ENCODE peak calls at places on chromosome 19, in four cellular contexts. L, B, R and O are unnamed samples.

GRCh38 chr19:40217921-40218890 is at the start of gene TTC9B:
- DNase-seq in L (peak), R (no peak), B (no peak), O (no peak)

GRCh38 chr19:46714523-46715106 is 2.3 kb downstream of the PRKD2 start:
- DNase-seq in B (no peak), R (no peak), L (no peak), O (no peak)

GRCh38 chr19:49157445-49158224 is at the start of gene TRPM4:
- DNase-seq in L (peak), R (no peak), B (no peak), O (peak)

GRCh38 chr19:44806271-44806670 is 2.6 kb upstream of the BCAM start:
- DNase-seq in R (no peak), B (no peak), L (no peak), O (no peak)

GRCh38 chr19:16067205-16067938 is 8.9 kb upstream of the TPM4 start:
- DNase-seq in B (peak), R (no peak), L (no peak), O (no peak)

GRCh38 chr19:49331616-49332055 is 3.6 kb upstream of the CD37 start:
- DNase-seq in L (no peak), B (no peak), R (no peak), O (no peak)

GRCh38 chr19:10780368-10780767 is 55.6 kb downstream of the TMED1 start:
- DNase-seq in B (no peak), L (no peak), R (no peak), O (no peak)

GRCh38 chr19:45782162-45782623 is at the start of gene DMPK:
- DNase-seq in R (no peak), B (no peak), L (no peak), O (no peak)

GRCh38 chr19:9721861-9722260 is 46.7 kb downstream of the ZNF846 start:
- DNase-seq in L (no peak), B (no peak), R (no peak), O (peak)

GRCh38 chr19:46967578-46968018 is 52.0 kb upstream of the NPAS1 start:
- DNase-seq in B (no peak), L (no peak), R (no peak), O (no peak)

GRCh38 chr19:30000862-30001261 is 58.8 kb downstream of the URI1 start:
- DNase-seq in R (no peak), L (no peak), B (no peak), O (no peak)

GRCh38 chr19:30003862-30004261 is 61.8 kb downstream of the URI1 start:
- DNase-seq in L (no peak), B (no peak), R (no peak), O (no peak)

GRCh38 chr19:29999490-29999889 is 57.5 kb downstream of the URI1 start:
- DNase-seq in L (no peak), R (no peak), B (no peak), O (no peak)

GRCh38 chr19:30001301-30001700 is 59.3 kb downstream of the URI1 start:
- DNase-seq in L (no peak), B (no peak), R (no peak), O (no peak)

DNA sequence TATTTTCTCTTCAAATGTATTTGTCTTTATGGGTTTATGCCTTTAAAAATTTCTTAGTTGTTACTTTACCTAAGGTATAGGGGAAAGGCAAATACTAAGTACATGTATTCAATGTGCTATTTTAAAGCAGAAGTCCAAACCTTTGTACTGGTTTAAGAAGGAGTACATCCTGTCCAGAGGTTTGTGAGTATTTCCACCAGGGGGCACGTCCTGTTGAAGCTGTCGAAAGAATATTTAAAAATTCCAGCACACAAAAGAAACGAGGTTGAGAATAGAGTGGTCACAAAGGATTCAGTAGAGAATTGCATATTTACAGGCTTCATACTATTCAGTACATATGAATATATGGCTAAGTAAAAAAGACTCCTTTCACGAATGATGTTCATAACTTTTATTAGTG is 59.8 kb downstream of the URI1 start:
- DNase-seq in R (no peak), B (no peak), L (no peak), O (no peak)
- TF ChIP-seq CTCF in R (peak), B (no peak), L (peak), O (no peak)

GRCh38 chr19:35331551-35332214 is 2.7 kb downstream of the CD22 start:
- DNase-seq in B (no peak), L (no peak), R (no peak), O (no peak)

GRCh38 chr19:35329323-35329722 is 336 bp downstream of the CD22 start:
- DNase-seq in L (no peak), R (no peak), B (no peak), O (no peak)

GRCh38 chr19:35334064-35334753 is 5.2 kb downstream of the CD22 start:
- DNase-seq in L (no peak), R (no peak), B (no peak), O (no peak)

GRCh38 chr19:35330475-35330874 is 1.5 kb downstream of the CD22 start:
- DNase-seq in L (no peak), B (no peak), R (no peak), O (no peak)

GRCh38 chr19:35332817-35333216 is 3.8 kb downstream of the CD22 start:
- DNase-seq in B (no peak), R (no peak), L (no peak), O (no peak)
- TF ChIP-seq CTCF in B (no peak), R (no peak), L (no peak), O (no peak)

DNA sequence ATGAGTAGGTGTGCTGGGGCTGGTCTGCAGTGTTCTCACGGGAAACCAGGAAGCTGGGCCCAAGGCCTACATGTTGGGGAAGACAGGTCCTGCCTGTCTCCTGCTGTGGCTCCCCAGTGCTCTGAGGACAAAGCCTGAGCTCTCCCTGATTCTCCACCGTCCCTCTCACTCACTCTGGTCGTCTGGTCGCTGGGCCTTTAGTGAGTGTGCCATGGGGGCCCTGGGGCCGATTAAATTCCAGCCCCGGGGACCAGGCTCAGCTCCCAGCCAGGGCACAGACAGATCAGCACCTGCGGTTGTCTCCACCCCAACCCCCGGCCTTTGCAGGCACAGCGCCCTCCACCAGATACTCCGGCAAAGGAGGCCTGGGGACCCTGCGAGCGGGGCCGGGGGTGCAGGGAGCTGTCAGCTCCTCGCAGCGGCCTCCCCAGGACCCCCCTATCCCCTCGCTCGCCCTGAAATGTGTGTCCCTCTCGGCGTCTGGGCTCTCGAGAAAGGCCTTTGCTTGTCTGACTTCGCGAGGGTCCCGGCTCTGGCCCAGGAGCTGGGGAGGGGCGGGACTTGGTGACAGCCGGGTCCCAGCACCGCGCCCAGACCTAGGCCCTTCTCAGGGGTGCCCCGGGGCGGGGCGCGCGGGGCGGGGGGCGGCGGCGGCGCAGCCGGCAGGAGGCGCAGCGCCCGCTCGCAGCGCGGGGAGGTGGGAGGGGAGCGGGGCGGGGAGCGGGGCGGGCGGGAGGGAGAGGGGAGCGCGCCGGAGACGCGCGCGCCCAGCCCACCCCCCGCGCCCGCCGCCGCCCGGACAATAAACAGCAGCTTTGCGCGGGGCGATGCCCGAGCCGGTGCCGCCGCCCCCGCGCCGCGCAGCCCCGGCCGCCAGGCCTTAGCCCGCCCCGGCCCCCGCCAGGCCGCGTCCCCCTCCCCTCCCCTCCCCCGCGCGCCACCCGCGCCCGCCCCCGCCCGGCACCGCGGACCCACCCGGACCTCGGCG is at the start of gene PALM:
- DNase-seq in L (peak), B (no peak), R (no peak), O (no peak)
- TF ChIP-seq CTCF in L (peak), B (no peak), R (peak), O (no peak)

GRCh38 chr19:57769345-57770131 is at the start of gene ZNF586:
- DNase-seq in R (peak), B (peak), L (peak), O (peak)
- TF ChIP-seq CTCF in R (no peak), B (no peak), L (no peak), O (no peak)

GRCh38 chr19:6101991-6102390 is 8.3 kb downstream of the RFX2 start:
- DNase-seq in L (no peak), R (no peak), B (no peak), O (no peak)

GRCh38 chr19:6099037-6099436 is 11.3 kb downstream of the RFX2 start:
- DNase-seq in L (no peak), R (no peak), B (no peak), O (no peak)

GRCh38 chr19:6101291-6101690 is 9.0 kb downstream of the RFX2 start:
- DNase-seq in R (no peak), B (no peak), L (no peak), O (no peak)

GRCh38 chr19:6099633-6100032 is 10.7 kb downstream of the RFX2 start:
- DNase-seq in B (no peak), L (no peak), R (no peak), O (no peak)

DNA sequence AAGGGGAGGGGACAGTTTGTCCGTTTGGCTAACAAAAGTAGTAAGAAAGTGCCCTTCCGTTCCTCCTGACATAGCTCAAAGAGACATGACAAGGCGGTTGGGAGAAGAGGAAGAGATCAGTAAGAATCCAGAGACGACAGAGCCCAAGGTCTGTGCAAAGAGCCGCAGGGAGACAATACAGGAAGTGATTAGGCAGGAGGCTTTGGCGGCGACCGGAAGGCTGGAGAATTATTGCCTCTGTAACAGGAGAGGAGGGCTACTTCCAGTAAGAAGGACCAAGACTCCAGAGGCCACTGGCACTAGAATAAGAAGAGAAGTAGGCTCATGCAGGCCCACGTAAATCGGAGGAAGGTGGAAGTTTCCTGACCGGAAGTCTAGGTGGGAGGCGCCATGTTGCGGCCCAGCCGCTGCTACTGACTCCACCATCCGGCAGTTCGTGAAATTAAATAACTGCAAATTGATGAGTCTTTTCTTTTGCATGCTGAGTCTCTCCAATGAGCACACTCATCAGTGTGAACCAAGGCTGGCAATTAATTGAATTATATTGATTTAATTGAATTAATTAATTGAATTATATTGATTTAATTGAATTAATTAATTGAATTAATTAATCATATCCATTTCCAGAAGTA is 9.9 kb downstream of the RFX2 start:
- DNase-seq in R (no peak), B (no peak), L (no peak), O (no peak)
- TF ChIP-seq CTCF in R (no peak), B (no peak), L (no peak), O (no peak)

GRCh38 chr19:42224940-42225717 is 5.0 kb downstream of the ZNF526 start:
- DNase-seq in L (no peak), R (no peak), B (no peak), O (no peak)

GRCh38 chr19:42216653-42217521 is 590 bp downstream of the DEDD2 start:
- DNase-seq in R (no peak), B (no peak), L (peak), O (no peak)

GRCh38 chr19:42217522-42218442 is at the start of gene DEDD2:
- DNase-seq in B (peak), L (peak), R (peak), O (peak)

GRCh38 chr19:42220751-42221097 is 612 bp downstream of the ZNF526 start:
- DNase-seq in B (no peak), R (no peak), L (no peak), O (no peak)

GRCh38 chr19:42219812-42220750 is at the start of gene ZNF526:
- DNase-seq in R (peak), B (peak), L (peak), O (peak)
- TF ChIP-seq CTCF in R (no peak), B (no peak), L (no peak), O (peak)